ENCODE peak calls at places on chromosomes 1 and 21, in six cellular contexts. Z is fibroblast of lung; E is IMR-90; R is CD8-positive, alpha-beta T cell; A is lung; K is prostate gland. B is an unnamed sample.

GRCh38 chr1:22792396-22793171 is 81.9 kb downstream of the EPHB2 start:
- DNase-seq in Z (no peak), E (no peak), R (no peak), A (no peak), K (no peak), B (no peak)

GRCh38 chr1:64161347-64162080 is 41.9 kb upstream of the UBE2U start:
- DNase-seq in Z (peak; percentile 88), E (peak; percentile 71), R (no peak), A (no peak), K (no peak), B (no peak)

GRCh38 chr1:168368131-168368530 is 87.5 kb downstream of the TBX19 start:
- DNase-seq in Z (no peak), E (no peak), R (no peak), A (no peak), K (no peak), B (no peak)

GRCh38 chr1:92329356-92330129 is 30.7 kb downstream of the RPAP2 start:
- DNase-seq in Z (peak; percentile 90), E (peak; percentile 67), R (no peak), A (no peak), K (no peak), B (no peak)

GRCh38 chr1:180160362-180160761 is 5.7 kb downstream of the QSOX1 start:
- DNase-seq in Z (no peak), E (no peak), R (no peak), A (no peak), K (no peak), B (no peak)

GRCh38 chr1:240234477-240235225 is 143.0 kb downstream of the FMN2 start:
- DNase-seq in Z (peak; percentile 83), E (peak; percentile 83), R (no peak), A (no peak), K (no peak), B (no peak)

GRCh38 chr1:25088180-25088701 is 144.1 kb downstream of the SYF2 start:
- DNase-seq in Z (no peak), E (no peak), R (no peak), A (no peak), K (no peak), B (no peak)

GRCh38 chr1:53107090-53107489 is 35.3 kb downstream of the SLC1A7 start:
- DNase-seq in Z (no peak), E (no peak), R (no peak), A (no peak), K (no peak), B (no peak)

GRCh38 chr1:243495442-243496172 is 239.8 kb downstream of the SDCCAG8 start:
- DNase-seq in Z (peak; percentile 64), E (peak; percentile 74), R (no peak), A (no peak), K (no peak), B (peak; percentile 72)

GRCh38 chr1:92933459-92933858 is 27.8 kb downstream of the DIPK1A start:
- DNase-seq in Z (peak; percentile 64), E (peak; percentile 47), R (no peak), A (no peak), K (no peak), B (no peak)

GRCh38 chr1:22680736-22681135 is 27.7 kb downstream of the C1QB start:
- DNase-seq in Z (no peak), E (no peak), R (no peak), A (no peak), K (peak; percentile 39), B (no peak)

GRCh38 chr1:234322979-234323378 is 50.3 kb upstream of the COA6 start:
- DNase-seq in Z (peak; percentile 3), E (peak; percentile 17), R (peak; percentile 34), A (no peak), K (peak; percentile 49), B (no peak)

GRCh38 chr1:58762806-58763205 is 21.0 kb downstream of the JUN start:
- DNase-seq in Z (peak; percentile 91), E (peak; percentile 63), R (no peak), A (no peak), K (no peak), B (no peak)

GRCh38 chr1:217561446-217561845 is 69.4 kb downstream of the GPATCH2 start:
- DNase-seq in Z (peak; percentile 32), E (no peak), R (no peak), A (no peak), K (no peak), B (no peak)

GRCh38 chr1:1109743-1110142 is 6.1 kb downstream of the C1orf159 start:
- DNase-seq in Z (no peak), E (no peak), R (no peak), A (no peak), K (no peak), B (no peak)

GRCh38 chr1:4778056-4778455 is 123.6 kb downstream of the AJAP1 start:
- DNase-seq in Z (no peak), E (no peak), R (no peak), A (no peak), K (no peak), B (no peak)

GRCh38 chr1:233006582-233006981 is 56.2 kb downstream of the NTPCR start:
- DNase-seq in Z (no peak), E (peak; percentile 16), R (no peak), A (no peak), K (no peak), B (no peak)

GRCh38 chr21:38825269-38825668 is 19.5 kb downstream of the ETS2 start:
- DNase-seq in Z (no peak), E (no peak), R (no peak), A (no peak), K (no peak), B (no peak)

GRCh38 chr1:4973341-4973740 is 318.9 kb downstream of the AJAP1 start:
- DNase-seq in Z (no peak), E (no peak), R (no peak), A (no peak), K (no peak), B (no peak)

GRCh38 chr1:37317870-37318431 is 156.4 kb upstream of the ZC3H12A start:
- DNase-seq in Z (no peak), E (no peak), R (no peak), A (no peak), K (no peak), B (no peak)

GRCh38 chr1:91884459-91885290 is 1.3 kb downstream of the TGFBR3 start:
- DNase-seq in Z (no peak), E (peak; percentile 24), R (peak; percentile 41), A (no peak), K (peak; percentile 13), B (no peak)

GRCh38 chr21:18049461-18049860 is 195.2 kb upstream of the CHODL start:
- DNase-seq in Z (no peak), E (no peak), R (no peak), A (no peak), K (no peak), B (no peak)
- H3K4me3 ChIP-seq in Z (no peak overlapping the region), E (no peak overlapping the region), R (no peak overlapping the region), A (no peak overlapping the region), K (no peak overlapping the region), B (no peak overlapping the region)

GRCh38 chr1:94898486-94899385 is 28.2 kb downstream of the CNN3 start:
- DNase-seq in Z (peak; percentile 71), E (peak; percentile 70), R (no peak), A (peak; percentile 63), K (no peak), B (no peak)

GRCh38 chr1:94903318-94904009 is 23.4 kb downstream of the CNN3 start:
- DNase-seq in Z (peak; percentile 75), E (peak; percentile 49), R (no peak), A (no peak), K (no peak), B (no peak)

GRCh38 chr1:94901841-94902240 is 25.1 kb downstream of the CNN3 start:
- DNase-seq in Z (peak; percentile 57), E (no peak), R (no peak), A (no peak), K (no peak), B (no peak)

GRCh38 chr1:94895518-94895917 is 31.4 kb downstream of the CNN3 start:
- DNase-seq in Z (no peak), E (no peak), R (no peak), A (no peak), K (no peak), B (no peak)

DNA sequence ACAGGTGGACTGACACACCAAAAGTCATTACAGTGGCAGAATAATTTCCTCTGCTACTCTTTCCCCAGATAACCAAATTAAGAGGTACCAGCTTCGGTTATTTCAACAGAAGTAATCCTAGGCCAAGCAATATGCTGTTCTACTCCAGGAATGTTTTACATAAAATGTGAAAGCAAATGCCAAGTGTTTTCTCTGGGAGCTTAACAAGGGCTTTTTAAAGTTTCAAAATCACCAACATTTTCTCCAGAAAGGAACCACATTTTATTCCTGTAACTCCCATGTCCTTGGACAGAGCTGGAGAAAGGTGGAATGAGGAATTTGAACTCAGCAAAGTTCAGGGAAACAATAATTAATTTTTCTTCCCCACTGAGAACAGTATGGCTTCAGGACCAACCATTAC is 27.2 kb downstream of the CNN3 start:
- DNase-seq in Z (no peak), E (no peak), R (no peak), A (no peak), K (no peak), B (no peak)
- H3K27ac ChIP-seq in Z (no peak overlapping the region), E (no peak overlapping the region), R (no peak overlapping the region), A (no peak overlapping the region), K (no peak overlapping the region), B (peak overlapping the region; percentile 13)

GRCh38 chr1:210250998-210251679 is 18.5 kb downstream of the SERTAD4 start:
- DNase-seq in Z (peak; percentile 71), E (no peak), R (no peak), A (peak; percentile 49), K (peak; percentile 62), B (no peak)
- H3K4me3 ChIP-seq in Z (peak overlapping the region; percentile 17), E (no peak overlapping the region), R (peak overlapping the region; percentile 15), A (peak overlapping the region; percentile 32), K (peak overlapping the region; percentile 44), B (peak overlapping the region; percentile 49)

GRCh38 chr1:20964540-20965484 is 177.7 kb upstream of the HP1BP3 start:
- DNase-seq in Z (no peak), E (no peak), R (no peak), A (no peak), K (peak; percentile 6), B (no peak)
- H3K27ac ChIP-seq in Z (no peak overlapping the region), E (no peak overlapping the region), R (no peak overlapping the region), A (no peak overlapping the region), K (no peak overlapping the region), B (no peak overlapping the region)

B was measured in vagina.